ENCODE peak calls at places on chromosomes 4 and X, in six cellular contexts. A, R, Z, B, Y and K are unnamed samples.
A peak's percentile ranks its signal among the peaks of the same experiment; 100 is the strongest.

GRCh38 chr4:95547708-95548471 is 883 bp downstream of the UNC5C start:
- DNase-seq in A (no peak), R (no peak), Z (no peak), B (peak; percentile 29), Y (no peak), K (no peak)

GRCh38 chrX:20514358-20514757 is 247.6 kb upstream of the RPS6KA3 start:
- DNase-seq in A (no peak), R (peak; percentile 25), Z (no peak), B (no peak), Y (peak; percentile 83), K (peak; percentile 58)

GRCh38 chr4:56937262-56937661 is 29.6 kb downstream of the REST start:
- DNase-seq in A (no peak), R (no peak), Z (no peak), B (no peak), Y (peak; percentile 93), K (peak; percentile 35)

GRCh38 chr4:126851391-126851790 is 781.4 kb upstream of the INTU start:
- DNase-seq in A (no peak), R (no peak), Z (no peak), B (no peak), Y (peak; percentile 17), K (no peak)

GRCh38 chr4:55347610-55348228 is 1.7 kb downstream of the SRD5A3 start:
- DNase-seq in A (no peak), R (no peak), Z (no peak), B (no peak), Y (no peak), K (no peak)

GRCh38 chr4:134337584-134337983 is 136.0 kb upstream of the PABPC4L start:
- DNase-seq in A (no peak), R (no peak), Z (no peak), B (no peak), Y (no peak), K (no peak)

GRCh38 chrX:2425281-2426071 is 75.3 kb downstream of the DHRSX start:
- DNase-seq in A (no peak), R (no peak), Z (no peak), B (no peak), Y (no peak), K (no peak)

GRCh38 chr4:147336252-147336651 is 144.6 kb upstream of the EDNRA start:
- DNase-seq in A (no peak), R (no peak), Z (no peak), B (no peak), Y (no peak), K (no peak)

GRCh38 chr4:184538023-184538599 is 63.8 kb upstream of the IRF2 start:
- DNase-seq in A (peak; percentile 97), R (peak; percentile 66), Z (peak; percentile 92), B (peak; percentile 91), Y (peak; percentile 90), K (peak; percentile 66)

GRCh38 chr4:33626242-33626641 is 2618.1 kb downstream of the ARAP2 start:
- DNase-seq in A (no peak), R (no peak), Z (no peak), B (no peak), Y (no peak), K (no peak)

GRCh38 chr4:35164063-35164462 is 1080.3 kb downstream of the ARAP2 start:
- DNase-seq in A (no peak), R (no peak), Z (no peak), B (no peak), Y (no peak), K (no peak)

GRCh38 chr4:152655272-152656129 is 24.3 kb downstream of the TMEM154 start:
- DNase-seq in A (no peak), R (no peak), Z (no peak), B (no peak), Y (no peak), K (no peak)

GRCh38 chr4:967113-968104 is 6.0 kb downstream of the DGKQ start:
- DNase-seq in A (no peak), R (no peak), Z (peak; percentile 80), B (no peak), Y (no peak), K (no peak)

GRCh38 chr4:26999689-27000088 is 139.0 kb downstream of the STIM2 start:
- DNase-seq in A (no peak), R (no peak), Z (no peak), B (no peak), Y (no peak), K (no peak)

GRCh38 chr4:26993541-26993940 is 132.9 kb downstream of the STIM2 start:
- DNase-seq in A (no peak), R (no peak), Z (no peak), B (no peak), Y (peak; percentile 57), K (no peak)

GRCh38 chr4:26995316-26995715 is 134.7 kb downstream of the STIM2 start:
- DNase-seq in A (no peak), R (no peak), Z (no peak), B (no peak), Y (no peak), K (no peak)

GRCh38 chr4:26993967-26994366 is 133.3 kb downstream of the STIM2 start:
- DNase-seq in A (no peak), R (no peak), Z (no peak), B (no peak), Y (no peak), K (no peak)

DNA sequence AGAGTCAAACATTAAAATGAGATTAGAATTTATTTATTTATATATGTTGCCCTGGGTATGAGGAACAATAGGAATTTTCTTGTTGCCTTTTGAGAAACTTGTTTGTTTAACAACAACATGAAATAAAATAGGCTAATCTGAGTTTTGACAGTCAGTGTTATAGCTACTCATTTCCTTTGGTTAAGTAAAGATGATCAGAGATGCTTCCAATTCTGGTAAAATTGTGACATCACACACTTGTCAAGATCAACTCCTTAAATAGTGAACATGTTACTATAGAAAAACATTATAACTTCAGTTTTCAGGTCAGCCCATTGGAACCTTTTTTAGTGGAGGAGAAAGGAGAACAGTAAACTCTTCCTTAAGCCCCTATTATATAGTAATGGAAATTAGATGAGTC is 136.1 kb downstream of the STIM2 start:
- DNase-seq in A (no peak), R (no peak), Z (no peak), B (no peak), Y (no peak), K (no peak)
- TF ChIP-seq POLR2A in A (no peak), R (no peak), Z (no peak), B (no peak), Y (no peak), K (no peak)

DNA sequence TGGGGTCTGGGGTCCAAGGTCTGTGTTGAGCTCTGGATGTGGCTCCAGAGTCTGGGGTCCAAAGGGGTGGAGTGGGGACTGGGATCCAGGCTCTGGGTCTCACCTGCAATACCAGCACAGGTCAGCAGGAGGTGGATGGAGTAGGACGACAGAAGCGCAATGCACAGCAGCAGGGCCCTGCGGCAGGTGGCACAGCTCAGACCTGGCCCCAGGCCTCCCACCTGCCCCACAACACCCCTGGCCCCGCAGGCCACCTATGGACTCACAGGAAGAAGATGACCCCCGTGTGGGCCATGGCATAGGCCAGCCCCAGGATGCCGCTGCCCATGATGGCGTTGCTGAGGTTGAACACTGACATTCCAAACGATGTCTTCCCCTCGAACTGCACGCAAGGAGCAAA is 3.4 kb downstream of the SLC38A5 start:
- DNase-seq in A (no peak), R (no peak), Z (peak; percentile 52), B (no peak), Y (no peak), K (no peak)
- TF ChIP-seq POLR2A in A (no peak), R (no peak), Z (no peak), B (no peak), Y (no peak), K (no peak)

GRCh38 chrX:34658316-34658715 is 1.2 kb upstream of the TMEM47 start:
- DNase-seq in A (no peak), R (no peak), Z (no peak), B (no peak), Y (peak; percentile 40), K (no peak)

GRCh38 chrX:34654939-34655338 is 2.1 kb downstream of the TMEM47 start:
- DNase-seq in A (no peak), R (no peak), Z (no peak), B (no peak), Y (no peak), K (no peak)

GRCh38 chrX:34655496-34656258 is 1.4 kb downstream of the TMEM47 start:
- DNase-seq in A (no peak), R (no peak), Z (no peak), B (peak; percentile 15), Y (no peak), K (no peak)

GRCh38 chrX:34656467-34656841 is 631 bp downstream of the TMEM47 start:
- DNase-seq in A (no peak), R (no peak), Z (no peak), B (peak; percentile 22), Y (no peak), K (no peak)

GRCh38 chrX:34656842-34657780 is at the start of gene TMEM47:
- DNase-seq in A (peak; percentile 17), R (peak; percentile 40), Z (peak; percentile 73), B (peak; percentile 77), Y (peak; percentile 70), K (no peak)
- TF ChIP-seq POLR2A in A (peak; percentile 82), R (peak; percentile 12), Z (no peak), B (peak; percentile 76), Y (peak; percentile 81), K (no peak)

GRCh38 chr4:89275587-89275986 is 32.0 kb downstream of the GPRIN3 start:
- DNase-seq in A (no peak), R (peak; percentile 46), Z (no peak), B (no peak), Y (no peak), K (no peak)
- TF ChIP-seq POLR2A in A (no peak), R (no peak), Z (no peak), B (no peak), Y (no peak), K (no peak)

DNA sequence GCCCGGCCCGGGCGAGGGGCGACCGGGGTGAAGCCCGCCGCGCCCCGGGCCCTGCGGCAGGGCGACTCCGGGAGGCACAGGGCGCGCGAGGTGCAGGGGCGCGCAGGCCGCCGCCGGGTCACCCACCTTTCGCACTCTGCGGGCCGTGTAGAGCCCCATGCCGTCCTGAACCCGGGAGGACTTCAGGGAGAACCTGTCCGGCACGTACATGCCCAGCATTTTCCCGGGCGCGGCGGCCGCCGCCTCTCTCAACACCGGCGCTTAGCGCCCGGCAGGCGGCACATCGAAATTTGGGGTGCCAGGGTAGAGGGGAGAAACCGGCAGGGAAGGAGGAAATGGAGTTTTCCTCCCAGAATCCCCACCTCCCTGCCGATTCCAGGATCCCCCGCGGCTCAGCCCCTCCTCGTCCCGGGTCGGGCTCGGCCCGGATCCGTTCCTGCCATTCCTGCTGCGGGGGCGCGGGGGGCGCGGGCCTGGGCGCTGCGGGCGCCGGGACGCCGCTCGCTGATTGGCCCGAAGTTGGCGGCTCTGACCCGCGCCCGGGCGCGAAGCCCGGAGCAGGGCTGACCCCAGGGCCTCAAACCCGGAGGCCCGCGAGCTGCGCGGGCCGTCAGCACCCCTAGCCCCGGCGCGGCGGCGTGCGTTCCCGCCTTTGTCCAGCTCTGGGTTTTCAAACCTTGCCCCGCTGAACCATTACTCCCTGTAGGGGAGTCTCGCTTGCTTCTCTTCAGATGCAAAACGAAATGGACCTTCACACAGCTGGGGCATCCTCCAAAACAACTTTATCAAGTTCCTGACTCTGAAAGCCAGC is at the start of gene PRDM5:
- DNase-seq in A (peak; percentile 20), R (peak; percentile 30), Z (peak; percentile 78), B (peak; percentile 71), Y (peak; percentile 40), K (no peak)
- TF ChIP-seq POLR2A in A (no peak), R (no peak), Z (no peak), B (no peak), Y (no peak), K (no peak)